ENCODE peak calls at places on chromosomes 7 and 10, in five cellular contexts. E is SK-N-MC, S is NCI-H1092, U is C1 segment of cervical spinal cord, R is T-helper 1 cell. F is an unnamed sample.

GRCh38 chr10:93110472-93111146 is 36.9 kb downstream of the CYP26A1 start:
- DNase-seq in E (no peak), S (no peak), U (no peak), R (no peak), F (no peak)

GRCh38 chr7:931871-932650 is 22.4 kb downstream of the ADAP1 start:
- DNase-seq in E (no peak), S (no peak), U (no peak), R (no peak), F (no peak)

GRCh38 chr7:151954866-151955820 is 1.1 kb upstream of the GALNTL5 start:
- DNase-seq in E (no peak), S (no peak), U (no peak), R (no peak), F (peak)

GRCh38 chr7:135645296-135645904 is 16.9 kb upstream of the STMP1 start:
- DNase-seq in E (no peak), S (no peak), U (no peak), R (no peak), F (peak)

GRCh38 chr7:139575338-139575680 is 51.8 kb downstream of the CLEC2L start:
- DNase-seq in E (no peak), S (no peak), U (no peak), R (no peak), F (no peak)

GRCh38 chr10:77349226-77349625 is 288.4 kb downstream of the KCNMA1 start:
- DNase-seq in E (no peak), S (no peak), U (no peak), R (no peak), F (no peak)

GRCh38 chr10:132276179-132276675 is 31.5 kb downstream of the STK32C start:
- DNase-seq in E (no peak), S (no peak), U (no peak), R (no peak), F (no peak)

GRCh38 chr10:24344279-24344678 is 135.3 kb downstream of the KIAA1217 start:
- DNase-seq in E (no peak), S (no peak), U (no peak), R (no peak), F (peak)

GRCh38 chr10:47340613-47341170 is 7.5 kb upstream of the RBP3 start:
- DNase-seq in E (no peak), S (peak), U (peak), R (peak), F (peak)

GRCh38 chr7:24129597-24129996 is 154.4 kb upstream of the NPY start:
- DNase-seq in E (no peak), S (no peak), U (no peak), R (no peak), F (no peak)

GRCh38 chr10:93859049-93859655 is 34.6 kb upstream of the SLC35G1 start:
- DNase-seq in E (no peak), S (no peak), U (no peak), R (no peak), F (peak)